ENCODE peak calls at places on chromosomes 4 and X, in four cellular contexts. C is suprapubic skin, U is fibroblast of lung, W is tibial artery. Q is an unnamed sample.

GRCh38 chr4:82462415-82462831 is 32.0 kb downstream of the ENOPH1 start:
- DNase-seq in U (peak; percentile 63), W (peak; percentile 93), C (peak; percentile 93), Q (peak; percentile 22)

GRCh38 chrX:37684918-37685317 is 673 bp upstream of the XK start:
- DNase-seq in W (no peak), C (no peak), U (no peak), Q (no peak)

GRCh38 chr4:89838005-89838404 is 1.0 kb upstream of the SNCA start:
- DNase-seq in U (peak; percentile 4), W (no peak), C (no peak), Q (no peak)

GRCh38 chr4:180557348-180557747 is 1685.9 kb upstream of the TENM3 start:
- DNase-seq in C (no peak), W (no peak), U (no peak), Q (no peak)

GRCh38 chrX:71911023-71911730 is 532 bp downstream of the NHSL2 start:
- DNase-seq in W (no peak), U (peak; percentile 24), C (no peak), Q (no peak)

GRCh38 chrX:27439771-27440170 is 23.4 kb downstream of the PPP4R3C start:
- DNase-seq in W (no peak), U (no peak), C (no peak), Q (no peak)

GRCh38 chrX:141405878-141406492 is 163.7 kb upstream of the SPANXC start:
- DNase-seq in W (no peak), U (peak; percentile 84), C (no peak), Q (no peak)

GRCh38 chr4:106691749-106692148 is 323.2 kb upstream of the GIMD1 start:
- DNase-seq in W (no peak), C (no peak), U (no peak), Q (no peak)

GRCh38 chr4:3369781-3370660 is 71.7 kb upstream of the HGFAC start:
- DNase-seq in U (peak; percentile 92), W (peak; percentile 53), C (no peak), Q (no peak)

GRCh38 chrX:21529771-21530170 is 128.4 kb downstream of the KLHL34 start:
- DNase-seq in W (no peak), C (no peak), U (peak; percentile 25), Q (no peak)

GRCh38 chrX:3076416-3076991 is 35.2 kb downstream of the ARSF start:
- DNase-seq in U (no peak), C (no peak), W (no peak), Q (no peak)

GRCh38 chr4:16457944-16458343 is 231.7 kb upstream of the TAPT1 start:
- DNase-seq in C (no peak), U (peak; percentile 68), W (no peak), Q (no peak)

GRCh38 chrX:49163555-49164419 is 1.2 kb downstream of the MAGIX start:
- DNase-seq in U (peak; percentile 65), W (peak; percentile 90), C (peak; percentile 92), Q (peak; percentile 74)

GRCh38 chrX:72238721-72239475 is at the start of gene ERCC6L:
- DNase-seq in W (peak; percentile 82), C (peak; percentile 84), U (peak; percentile 83), Q (peak; percentile 72)

GRCh38 chr4:22389240-22389871 is 126.5 kb downstream of the ADGRA3 start:
- DNase-seq in U (peak; percentile 75), C (no peak), W (no peak), Q (peak; percentile 23)

GRCh38 chr4:15489551-15489950 is 19.9 kb downstream of the CC2D2A start:
- DNase-seq in U (no peak), C (no peak), W (no peak), Q (no peak)

GRCh38 chrX:139052461-139052860 is 340.9 kb upstream of the FGF13 start:
- DNase-seq in U (peak; percentile 42), W (no peak), C (no peak), Q (no peak)

GRCh38 chr4:167144605-167145004 is 89.7 kb downstream of the SPOCK3 start:
- DNase-seq in C (no peak), W (no peak), U (no peak), Q (no peak)

GRCh38 chr4:1035510-1035909 is 24.1 kb downstream of the FGFRL1 start:
- DNase-seq in C (no peak), U (peak; percentile 38), W (no peak), Q (peak; percentile 86)

GRCh38 chr4:85565761-85566480 is 91.0 kb downstream of the ARHGAP24 start:
- DNase-seq in U (peak; percentile 82), W (no peak), C (no peak), Q (no peak)

GRCh38 chr4:153750197-153750817 is 9.5 kb downstream of the RNF175 start:
- DNase-seq in W (peak; percentile 63), U (peak; percentile 62), C (no peak), Q (peak; percentile 52)

GRCh38 chr4:82599336-82599735 is 37.5 kb upstream of the TMEM150C start:
- DNase-seq in U (no peak), W (no peak), C (no peak), Q (no peak)

GRCh38 chr4:7892212-7893019 is 47.2 kb downstream of the AFAP1 start:
- DNase-seq in U (peak; percentile 96), C (no peak), W (no peak), Q (no peak)

GRCh38 chrX:42832764-42833549 is 55.0 kb upstream of the PPP1R2C start:
- DNase-seq in U (no peak), W (no peak), C (no peak), Q (no peak)

GRCh38 chr4:71095141-71095939 is 101.9 kb downstream of the DCK start:
- DNase-seq in U (no peak), W (no peak), C (no peak), Q (no peak)

GRCh38 chr4:16253127-16253960 is 27.1 kb upstream of the TAPT1 start:
- DNase-seq in U (peak; percentile 91), C (no peak), W (no peak), Q (no peak)

GRCh38 chrX:9379697-9380551 is 84.9 kb upstream of the TBL1X start:
- DNase-seq in W (no peak), U (peak; percentile 58), C (no peak), Q (no peak)

GRCh38 chrX:149145845-149146285 is 359.2 kb downstream of the IDS start:
- DNase-seq in C (no peak), W (no peak), U (peak; percentile 39), Q (no peak)

GRCh38 chr4:24477919-24478318 is 106.4 kb downstream of the DHX15 start:
- DNase-seq in C (no peak), U (peak; percentile 84), W (no peak), Q (no peak)

GRCh38 chrX:57528670-57529255 is 63.0 kb upstream of the ZXDB start:
- DNase-seq in U (no peak), C (no peak), W (no peak), Q (no peak)

GRCh38 chr4:169312690-169313422 is 42.1 kb upstream of the SH3RF1 start:
- DNase-seq in U (no peak), W (no peak), C (no peak), Q (no peak)

GRCh38 chr4:141636077-141636770 is at the start of gene IL15:
- DNase-seq in W (peak; percentile 42), U (peak; percentile 61), C (peak; percentile 74), Q (no peak)

GRCh38 chr4:52750819-52751348 is 341 bp downstream of the ERVMER34-1 start:
- DNase-seq in C (no peak), U (peak; percentile 7), W (no peak), Q (no peak)

GRCh38 chr4:101019941-101020401 is 327.4 kb downstream of the PPP3CA start:
- DNase-seq in U (peak; percentile 41), C (no peak), W (no peak), Q (no peak)

GRCh38 chr4:188008377-188008776 is 12.8 kb downstream of the ZFP42 start:
- DNase-seq in U (peak; percentile 56), C (no peak), W (no peak), Q (no peak)

GRCh38 chr4:47531241-47531953 is 46.3 kb downstream of the ATP10D start:
- DNase-seq in W (no peak), C (no peak), U (peak; percentile 98), Q (no peak)
- H3K27ac ChIP-seq in W (peak overlapping the region; percentile 40), C (peak overlapping the region; percentile 35), U (peak overlapping the region; percentile 50), Q (no peak overlapping the region)

DNA sequence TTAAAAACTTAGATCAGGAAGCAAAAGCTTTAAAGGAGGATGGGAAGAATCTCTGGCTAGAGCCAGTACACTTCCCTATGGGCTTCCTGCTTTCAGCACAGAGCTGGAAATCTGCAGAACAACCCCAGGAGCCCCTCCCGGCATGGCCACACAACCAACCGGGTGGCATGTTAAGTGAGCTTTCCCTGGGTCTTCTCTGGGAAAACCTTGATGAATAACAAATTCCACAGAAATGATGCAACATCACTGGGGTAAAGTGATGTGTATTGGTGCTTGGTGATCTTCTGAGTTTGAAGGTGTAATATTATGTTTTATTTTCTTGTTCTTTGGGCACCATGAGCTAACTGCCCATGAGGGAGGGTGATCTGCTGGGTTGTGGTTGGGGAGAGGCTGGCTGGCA is 22.1 kb downstream of the NHS start:
- DNase-seq in U (peak; percentile 69), C (no peak), W (no peak), Q (no peak)
- H3K27ac ChIP-seq in U (no peak overlapping the region), C (no peak overlapping the region), W (no peak overlapping the region), Q (no peak overlapping the region)

GRCh38 chr4:127936974-127937373 is 28.0 kb downstream of the MFSD8 start:
- DNase-seq in C (no peak), W (no peak), U (peak; percentile 56), Q (no peak)
- H3K27ac ChIP-seq in C (no peak overlapping the region), W (no peak overlapping the region), U (no peak overlapping the region), Q (no peak overlapping the region)

GRCh38 chr4:95167809-95168208 is 381.0 kb downstream of the UNC5C start:
- DNase-seq in W (no peak), U (no peak), C (no peak), Q (no peak)
- H3K27ac ChIP-seq in W (no peak overlapping the region), U (no peak overlapping the region), C (no peak overlapping the region), Q (peak overlapping the region; percentile 92)

GRCh38 chr4:56760194-56760593 is 61.3 kb downstream of the SPINK2 start:
- DNase-seq in W (no peak), U (no peak), C (no peak), Q (no peak)
- H3K27ac ChIP-seq in W (no peak overlapping the region), U (no peak overlapping the region), C (no peak overlapping the region), Q (no peak overlapping the region)

DNA sequence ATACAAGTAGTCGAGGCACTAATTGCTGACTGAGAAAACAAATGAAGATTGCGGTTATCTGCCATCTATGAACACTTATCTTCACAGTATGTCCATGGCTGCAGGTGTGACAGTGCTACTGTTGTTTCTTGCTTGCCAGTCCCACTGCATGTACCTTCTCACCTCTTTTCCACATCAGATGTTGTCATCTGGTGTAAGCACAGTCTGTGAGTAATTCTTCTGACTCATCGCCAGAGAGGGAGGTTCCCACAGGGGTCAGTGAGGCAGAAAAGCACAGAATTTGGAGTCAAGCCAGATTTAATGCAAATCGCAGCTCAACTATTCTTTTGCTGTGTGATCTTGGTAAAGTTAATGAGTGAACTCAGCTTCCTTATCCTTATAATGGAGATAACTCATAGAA is 144.4 kb downstream of the GLRA2 start:
- DNase-seq in U (peak; percentile 89), W (no peak), C (no peak), Q (no peak)
- H3K27ac ChIP-seq in U (no peak overlapping the region), W (no peak overlapping the region), C (no peak overlapping the region), Q (no peak overlapping the region)

GRCh38 chr4:133146574-133147198 is 2.4 kb upstream of the PCDH10 start:
- DNase-seq in C (no peak), U (peak; percentile 53), W (no peak), Q (peak; percentile 62)
- H3K27ac ChIP-seq in C (no peak overlapping the region), U (no peak overlapping the region), W (peak overlapping the region; percentile 31), Q (peak overlapping the region; percentile 95)

GRCh38 chr4:40305329-40306193 is 29.6 kb upstream of the CHRNA9 start:
- DNase-seq in U (no peak), W (no peak), C (no peak), Q (no peak)
- H3K27ac ChIP-seq in U (no peak overlapping the region), W (no peak overlapping the region), C (no peak overlapping the region), Q (no peak overlapping the region)